ENCODE peak calls at places on chromosomes 5 and 9, in nine cellular contexts. One of them, this sample, is unnamed.

GRCh38 chr5:178677429-178677828 is 50.6 kb upstream of the CLK4 start:
- DNase-seq in activated CD8-positive, alpha-beta T cell treated with anti-CD3 and anti-CD28 coated beads, Interleukin-2, amount 10 ng/mL, durations not matched to agents 7 days and 5 days: no peak
- DNase-seq in tibial nerve: no peak
- DNase-seq in heart right ventricle: no peak
- DNase-seq in A549: no peak
- DNase-seq in activated naive CD8-positive, alpha-beta T cell treated with anti-CD3 and anti-CD28 coated beads, Interleukin-2, amount 50 U/mL, for 16 hours: no peak
- DNase-seq in MCF 10A: no peak
- DNase-seq in HCT116: no peak
- DNase-seq in astrocyte of the spinal cord: no peak
- DNase-seq in this sample: no peak

GRCh38 chr5:60842859-60843692 is 993 bp downstream of the ELOVL7 start:
- DNase-seq in activated CD8-positive, alpha-beta T cell treated with anti-CD3 and anti-CD28 coated beads, Interleukin-2, amount 10 ng/mL, durations not matched to agents 7 days and 5 days: peak; percentile 29
- DNase-seq in tibial nerve: no peak
- DNase-seq in heart right ventricle: no peak
- DNase-seq in A549: peak; percentile 13
- DNase-seq in activated naive CD8-positive, alpha-beta T cell treated with anti-CD3 and anti-CD28 coated beads, Interleukin-2, amount 50 U/mL, for 16 hours: no peak
- DNase-seq in MCF 10A: peak; percentile 27
- DNase-seq in HCT116: no peak
- DNase-seq in astrocyte of the spinal cord: peak; percentile 8
- DNase-seq in this sample: no peak

GRCh38 chr9:16146661-16147060 is 593.8 kb downstream of the CCDC171 start:
- DNase-seq in activated CD8-positive, alpha-beta T cell treated with anti-CD3 and anti-CD28 coated beads, Interleukin-2, amount 10 ng/mL, durations not matched to agents 7 days and 5 days: no peak
- DNase-seq in tibial nerve: no peak
- DNase-seq in heart right ventricle: no peak
- DNase-seq in A549: no peak
- DNase-seq in activated naive CD8-positive, alpha-beta T cell treated with anti-CD3 and anti-CD28 coated beads, Interleukin-2, amount 50 U/mL, for 16 hours: no peak
- DNase-seq in MCF 10A: no peak
- DNase-seq in HCT116: no peak
- DNase-seq in astrocyte of the spinal cord: no peak
- DNase-seq in this sample: no peak

GRCh38 chr5:77683171-77683732 is 44.7 kb upstream of the OTP start:
- DNase-seq in activated CD8-positive, alpha-beta T cell treated with anti-CD3 and anti-CD28 coated beads, Interleukin-2, amount 10 ng/mL, durations not matched to agents 7 days and 5 days: no peak
- DNase-seq in tibial nerve: no peak
- DNase-seq in heart right ventricle: no peak
- DNase-seq in A549: no peak
- DNase-seq in activated naive CD8-positive, alpha-beta T cell treated with anti-CD3 and anti-CD28 coated beads, Interleukin-2, amount 50 U/mL, for 16 hours: no peak
- DNase-seq in MCF 10A: no peak
- DNase-seq in HCT116: no peak
- DNase-seq in astrocyte of the spinal cord: no peak
- DNase-seq in this sample: no peak

GRCh38 chr5:9468070-9468388 is 77.8 kb downstream of the SEMA5A start:
- DNase-seq in activated CD8-positive, alpha-beta T cell treated with anti-CD3 and anti-CD28 coated beads, Interleukin-2, amount 10 ng/mL, durations not matched to agents 7 days and 5 days: no peak
- DNase-seq in tibial nerve: no peak
- DNase-seq in heart right ventricle: no peak
- DNase-seq in A549: no peak
- DNase-seq in activated naive CD8-positive, alpha-beta T cell treated with anti-CD3 and anti-CD28 coated beads, Interleukin-2, amount 50 U/mL, for 16 hours: no peak
- DNase-seq in MCF 10A: peak; percentile 89
- DNase-seq in HCT116: no peak
- DNase-seq in astrocyte of the spinal cord: peak; percentile 97
- DNase-seq in this sample: no peak

GRCh38 chr5:89904442-89904841 is 505.1 kb downstream of the CETN3 start:
- DNase-seq in activated CD8-positive, alpha-beta T cell treated with anti-CD3 and anti-CD28 coated beads, Interleukin-2, amount 10 ng/mL, durations not matched to agents 7 days and 5 days: no peak
- DNase-seq in tibial nerve: no peak
- DNase-seq in heart right ventricle: no peak
- DNase-seq in A549: no peak
- DNase-seq in activated naive CD8-positive, alpha-beta T cell treated with anti-CD3 and anti-CD28 coated beads, Interleukin-2, amount 50 U/mL, for 16 hours: no peak
- DNase-seq in MCF 10A: no peak
- DNase-seq in HCT116: no peak
- DNase-seq in astrocyte of the spinal cord: no peak
- DNase-seq in this sample: no peak

GRCh38 chr9:120921751-120922181 is 4.8 kb downstream of the TRAF1 start:
- DNase-seq in activated CD8-positive, alpha-beta T cell treated with anti-CD3 and anti-CD28 coated beads, Interleukin-2, amount 10 ng/mL, durations not matched to agents 7 days and 5 days: no peak
- DNase-seq in tibial nerve: no peak
- DNase-seq in heart right ventricle: no peak
- DNase-seq in A549: no peak
- DNase-seq in activated naive CD8-positive, alpha-beta T cell treated with anti-CD3 and anti-CD28 coated beads, Interleukin-2, amount 50 U/mL, for 16 hours: no peak
- DNase-seq in MCF 10A: no peak
- DNase-seq in HCT116: no peak
- DNase-seq in astrocyte of the spinal cord: no peak
- DNase-seq in this sample: peak; percentile 79

GRCh38 chr5:145945620-145946111 is 9.3 kb downstream of the SH3RF2 start:
- DNase-seq in activated CD8-positive, alpha-beta T cell treated with anti-CD3 and anti-CD28 coated beads, Interleukin-2, amount 10 ng/mL, durations not matched to agents 7 days and 5 days: no peak
- DNase-seq in tibial nerve: no peak
- DNase-seq in heart right ventricle: no peak
- DNase-seq in A549: no peak
- DNase-seq in activated naive CD8-positive, alpha-beta T cell treated with anti-CD3 and anti-CD28 coated beads, Interleukin-2, amount 50 U/mL, for 16 hours: no peak
- DNase-seq in MCF 10A: no peak
- DNase-seq in HCT116: no peak
- DNase-seq in astrocyte of the spinal cord: no peak
- DNase-seq in this sample: no peak

GRCh38 chr5:41196197-41196596 is 17.1 kb downstream of the C6 start:
- DNase-seq in activated CD8-positive, alpha-beta T cell treated with anti-CD3 and anti-CD28 coated beads, Interleukin-2, amount 10 ng/mL, durations not matched to agents 7 days and 5 days: no peak
- DNase-seq in tibial nerve: no peak
- DNase-seq in heart right ventricle: no peak
- DNase-seq in A549: no peak
- DNase-seq in activated naive CD8-positive, alpha-beta T cell treated with anti-CD3 and anti-CD28 coated beads, Interleukin-2, amount 50 U/mL, for 16 hours: no peak
- DNase-seq in MCF 10A: no peak
- DNase-seq in HCT116: no peak
- DNase-seq in astrocyte of the spinal cord: no peak
- DNase-seq in this sample: no peak